ENCODE peak calls at places on chromosomes 3 and 15, in five cellular contexts. J is choroid plexus epithelial cell, Z is EL, U is body of pancreas, P is pancreas. K is an unnamed sample.

GRCh38 chr3:38601971-38602550 is 47.4 kb downstream of the SCN5A start:
- DNase-seq in J (no peak), Z (no peak), U (no peak), P (no peak), K (no peak)

GRCh38 chr15:40695469-40695910 is 516 bp downstream of the RAD51 start:
- DNase-seq in J (peak), Z (no peak), U (no peak), P (no peak), K (no peak)

GRCh38 chr3:151230644-151231043 is 27.6 kb upstream of the GPR171 start:
- DNase-seq in J (no peak), Z (no peak), U (no peak), P (no peak), K (no peak)

GRCh38 chr3:70072180-70072579 is 72.6 kb downstream of the SAMMSON start:
- DNase-seq in J (peak), Z (no peak), U (no peak), P (no peak), K (no peak)

GRCh38 chr3:109413049-109413448 is 75.7 kb upstream of the DPPA4 start:
- DNase-seq in J (peak), Z (peak), U (no peak), P (no peak), K (no peak)

GRCh38 chr15:56484284-56484683 is 19.3 kb upstream of the MNS1 start:
- DNase-seq in J (no peak), Z (no peak), U (no peak), P (no peak), K (no peak)

GRCh38 chr15:36447373-36447772 is 132.1 kb upstream of the CDIN1 start:
- DNase-seq in J (no peak), Z (no peak), U (no peak), P (no peak), K (no peak)

GRCh38 chr3:39849992-39850706 is 40.7 kb downstream of the MYRIP start:
- DNase-seq in J (no peak), Z (no peak), U (no peak), P (no peak), K (no peak)

GRCh38 chr15:51681303-51681963 is at the start of gene SCG3:
- DNase-seq in J (peak), Z (peak), U (peak), P (peak), K (peak)

GRCh38 chr15:85582719-85583089 is 202.3 kb downstream of the AKAP13 start:
- DNase-seq in J (peak), Z (no peak), U (peak), P (peak), K (peak)

GRCh38 chr15:67105065-67105951 is 39.9 kb downstream of the SMAD3 start:
- DNase-seq in J (peak), Z (peak), U (peak), P (peak), K (no peak)

GRCh38 chr15:92571824-92572223 is 83.8 kb downstream of the FAM174B start:
- DNase-seq in J (no peak), Z (no peak), U (no peak), P (no peak), K (no peak)

GRCh38 chr3:45008117-45008516 is 18.0 kb upstream of the CLEC3B start:
- DNase-seq in J (peak), Z (peak), U (no peak), P (no peak), K (no peak)

GRCh38 chr15:101288905-101289513 is 6.0 kb downstream of the SNRPA1 start:
- DNase-seq in J (peak), Z (peak), U (no peak), P (no peak), K (no peak)

GRCh38 chr3:128572013-128572412 is 78.6 kb downstream of the RPN1 start:
- DNase-seq in J (no peak), Z (no peak), U (no peak), P (no peak), K (no peak)

GRCh38 chr3:186593862-186594261 is 19.0 kb upstream of the AHSG start:
- DNase-seq in J (no peak), Z (no peak), U (no peak), P (no peak), K (no peak)

GRCh38 chr3:132256984-132257383 is 60.2 kb upstream of the ACP3 start:
- DNase-seq in J (peak), Z (peak), U (peak), P (peak), K (no peak)

GRCh38 chr3:171028025-171028778 is 1.7 kb upstream of the SLC2A2 start:
- DNase-seq in J (peak), Z (peak), U (peak), P (peak), K (peak)

GRCh38 chr3:41158947-41159346 is 40.4 kb upstream of the CTNNB1 start:
- DNase-seq in J (peak), Z (no peak), U (peak), P (peak), K (no peak)

GRCh38 chr15:43943511-43943910 is 116.7 kb downstream of the WDR76 start:
- DNase-seq in J (no peak), Z (no peak), U (no peak), P (no peak), K (no peak)

GRCh38 chr3:2770451-2770850 is 339.7 kb downstream of the IL5RA start:
- DNase-seq in J (peak), Z (no peak), U (no peak), P (no peak), K (no peak)

GRCh38 chr15:39738998-39739397 is 43.6 kb downstream of the FSIP1 start:
- DNase-seq in J (no peak), Z (no peak), U (no peak), P (no peak), K (no peak)

GRCh38 chr15:91407237-91407889 is 307.3 kb downstream of the SV2B start:
- DNase-seq in J (peak), Z (peak), U (no peak), P (no peak), K (no peak)

GRCh38 chr3:52779411-52780297 is 2.3 kb downstream of the ITIH1 start:
- DNase-seq in J (no peak), Z (no peak), U (peak), P (no peak), K (no peak)

GRCh38 chr15:48333553-48333952 is 2.3 kb downstream of the DUT start:
- DNase-seq in J (no peak), Z (peak), U (no peak), P (no peak), K (no peak)

GRCh38 chr15:55823191-55823670 is 80.3 kb upstream of the PRTG start:
- DNase-seq in J (peak), Z (peak), U (no peak), P (no peak), K (no peak)

GRCh38 chr3:4750306-4751056 is 228.8 kb upstream of the BHLHE40 start:
- DNase-seq in J (peak), Z (no peak), U (no peak), P (no peak), K (no peak)

GRCh38 chr3:112199622-112200316 is 66.7 kb upstream of the GCSAM start:
- DNase-seq in J (peak), Z (peak), U (no peak), P (no peak), K (no peak)

GRCh38 chr15:40766194-40766830 is 2.4 kb downstream of the GCHFR start:
- DNase-seq in J (no peak), Z (no peak), U (no peak), P (no peak), K (no peak)

GRCh38 chr15:79453446-79453845 is 21.3 kb downstream of the MINAR1 start:
- DNase-seq in J (no peak), Z (no peak), U (no peak), P (no peak), K (no peak)

GRCh38 chr3:128369881-128370642 is 96.6 kb downstream of the DNAJB8 start:
- DNase-seq in J (no peak), Z (no peak), U (no peak), P (no peak), K (no peak)

GRCh38 chr3:177752841-177753240 is 555.6 kb upstream of the TBL1XR1 start:
- DNase-seq in J (no peak), Z (no peak), U (no peak), P (no peak), K (no peak)

GRCh38 chr3:63980830-63981498 is 42.3 kb downstream of the PSMD6 start:
- DNase-seq in J (no peak), Z (no peak), U (peak), P (peak), K (no peak)

GRCh38 chr15:34993413-34993812 is 5.3 kb upstream of the ZNF770 start:
- DNase-seq in J (no peak), Z (peak), U (no peak), P (no peak), K (no peak)

GRCh38 chr15:59594493-59594942 is 17.1 kb upstream of the GCNT3 start:
- DNase-seq in J (peak), Z (peak), U (no peak), P (peak), K (no peak)

GRCh38 chr3:52083556-52084087 is 27.3 kb upstream of the DUSP7 start:
- DNase-seq in J (no peak), Z (no peak), U (no peak), P (no peak), K (no peak)

GRCh38 chr15:59828871-59829270 is 139.8 kb upstream of the BNIP2 start:
- DNase-seq in J (no peak), Z (no peak), U (no peak), P (no peak), K (no peak)

K was measured in activated CD4-positive, CD25-positive, alpha-beta regulatory T cell.